ENCODE peak calls at places on chromosomes 1 and 21, in four cellular contexts. Z is lower lobe of right lung; L is body of pancreas; S is activated CD8-positive, alpha-beta memory T cell treated with anti-CD3 and anti-CD28 coated beads, Interleukin-2, amount 10 ng/mL, durations not matched to agents 7 days and 5 days. V is an unnamed sample.

GRCh38 chr1:23477359-23478144 is 6.4 kb downstream of the ASAP3 start:
- ATAC-seq in S (no peak), Z (no peak), L (no peak), V (no peak)

GRCh38 chr1:222754386-222755139 is 17.6 kb downstream of the FAM177B start:
- ATAC-seq in L (no peak), Z (peak), S (no peak), V (no peak)

GRCh38 chr1:84363019-84363418 is 35.3 kb upstream of the DNASE2B start:
- ATAC-seq in Z (no peak), S (no peak), L (no peak), V (no peak)

GRCh38 chr1:109637446-109637845 is 17.8 kb downstream of the AMPD2 start:
- ATAC-seq in S (no peak), Z (no peak), L (no peak), V (no peak)

GRCh38 chr1:150473659-150474058 is 13.6 kb upstream of the TARS2 start:
- ATAC-seq in Z (no peak), S (no peak), L (no peak), V (no peak)

GRCh38 chr1:43991476-43992231 is at the start of gene CCDC24:
- ATAC-seq in Z (peak), L (peak), S (peak), V (peak)

GRCh38 chr1:113135460-113135859 is 62.5 kb downstream of the LRIG2 start:
- ATAC-seq in L (no peak), Z (no peak), S (no peak), V (no peak)

GRCh38 chr1:243496173-243496553 is 240.3 kb downstream of the SDCCAG8 start:
- ATAC-seq in L (peak), S (no peak), Z (peak), V (no peak)

GRCh38 chr1:7930547-7931445 is 9.8 kb downstream of the TNFRSF9 start:
- ATAC-seq in L (no peak), Z (no peak), S (peak), V (peak)

GRCh38 chr1:91683598-91683951 is 182.9 kb downstream of the CDC7 start:
- ATAC-seq in Z (no peak), S (no peak), L (no peak), V (no peak)

GRCh38 chr1:63929106-63929478 is 155.3 kb downstream of the ROR1 start:
- ATAC-seq in S (no peak), L (peak), Z (no peak), V (no peak)

GRCh38 chr1:96360036-96360795 is 361.4 kb upstream of the PTBP2 start:
- ATAC-seq in Z (no peak), S (no peak), L (no peak), V (no peak)

GRCh38 chr1:229862017-229862774 is 204.8 kb upstream of the GALNT2 start:
- ATAC-seq in L (no peak), Z (no peak), S (no peak), V (peak)

GRCh38 chr1:85128296-85128695 is 72.5 kb downstream of the SYDE2 start:
- ATAC-seq in L (no peak), S (no peak), Z (no peak), V (no peak)

GRCh38 chr1:223402790-223403142 is 9.6 kb downstream of the CCDC185 start:
- ATAC-seq in L (no peak), S (no peak), Z (no peak), V (no peak)

GRCh38 chr21:35020902-35021301 is 28.2 kb downstream of the RUNX1 start:
- ATAC-seq in L (no peak), S (no peak), Z (no peak), V (peak)

GRCh38 chr1:109643385-109644230 is 12.3 kb upstream of the GSTM4 start:
- ATAC-seq in S (peak), L (peak), Z (peak), V (peak)

GRCh38 chr1:108142773-108143394 is 57.3 kb downstream of the SLC25A24 start:
- ATAC-seq in L (no peak), Z (no peak), S (no peak), V (no peak)

GRCh38 chr1:24134376-24134775 is 8.6 kb downstream of the IL22RA1 start:
- ATAC-seq in L (no peak), S (no peak), Z (no peak), V (no peak)

GRCh38 chr1:183272390-183272801 is 86.3 kb downstream of the LAMC2 start:
- ATAC-seq in Z (no peak), S (no peak), L (no peak), V (no peak)

GRCh38 chr1:21022279-21023040 is 154.2 kb downstream of the EIF4G3 start:
- ATAC-seq in S (peak), L (peak), Z (peak), V (peak)

GRCh38 chr1:205772607-205773032 is 2.7 kb downstream of the RAB29 start:
- ATAC-seq in Z (no peak), L (no peak), S (no peak), V (peak)

GRCh38 chr1:14939527-14940284 is 213.8 kb upstream of the TMEM51 start:
- ATAC-seq in S (no peak), L (no peak), Z (peak), V (no peak)

GRCh38 chr1:182616130-182617074 is 12.2 kb upstream of the RGS16 start:
- ATAC-seq in Z (peak), S (peak), L (peak), V (peak)

GRCh38 chr1:165129568-165130164 is 226.8 kb downstream of the LMX1A start:
- ATAC-seq in Z (peak), L (peak), S (peak), V (no peak)

GRCh38 chr1:211643324-211644212 is 31.9 kb downstream of the NEK2 start:
- ATAC-seq in S (peak), L (peak), Z (peak), V (no peak)